ENCODE peak calls at places on chromosomes 13 and 19, in four cellular contexts. L is hypothalamus; F is activated CD4-positive, alpha-beta T cell treated with anti-CD3 and anti-CD28 coated beads, Interleukin-2, amount 50 U/mL, for 1 hour; N is T-helper 9 cell. W is an unnamed sample.

GRCh38 chr19:56162258-56162657 is 13.6 kb upstream of the GALP start:
- DNase-seq in F (no peak), N (no peak), L (no peak), W (no peak)

GRCh38 chr13:27797228-27797624 is 4.9 kb downstream of the GSX1 start:
- DNase-seq in N (no peak), L (no peak), F (no peak), W (no peak)

GRCh38 chr19:2663920-2664571 is 38.4 kb downstream of the GNG7 start:
- DNase-seq in F (no peak), L (peak), N (no peak), W (no peak)

GRCh38 chr13:37546087-37546486 is 52.5 kb downstream of the POSTN start:
- DNase-seq in N (no peak), F (no peak), L (no peak), W (no peak)

GRCh38 chr19:29943615-29944014 is 1.6 kb downstream of the URI1 start:
- DNase-seq in F (no peak), N (no peak), L (no peak), W (no peak)

GRCh38 chr13:105825071-105825470 is 710.4 kb downstream of the EFNB2 start:
- DNase-seq in F (no peak), N (no peak), L (no peak), W (no peak)

GRCh38 chr19:16076958-16077611 is 790 bp downstream of the TPM4 start:
- DNase-seq in L (peak), N (peak), F (no peak), W (peak)

GRCh38 chr13:79492313-79492798 is 11.4 kb downstream of the NDFIP2 start:
- DNase-seq in F (peak), L (no peak), N (no peak), W (no peak)

GRCh38 chr13:32911506-32911905 is 104.7 kb upstream of the KL start:
- DNase-seq in F (no peak), N (no peak), L (peak), W (no peak)